ENCODE peak calls at places on chromosome 6, in four cellular contexts. One of them, this sample, is unnamed.

GRCh38 chr6:34036357-34037069 is 109.4 kb downstream of the GRM4 start:
- DNase-seq in AG04450: no peak
- DNase-seq in lung: no peak
- DNase-seq in left ventricle myocardium inferior: no peak
- DNase-seq in this sample: no peak

GRCh38 chr6:139080255-139080920 is 51.8 kb downstream of the ABRACL start:
- DNase-seq in AG04450: no peak
- DNase-seq in lung: no peak
- DNase-seq in left ventricle myocardium inferior: no peak
- DNase-seq in this sample: no peak

GRCh38 chr6:13375360-13375878 is 47.1 kb upstream of the TBC1D7 start:
- DNase-seq in AG04450: no peak
- DNase-seq in lung: no peak
- DNase-seq in left ventricle myocardium inferior: no peak
- DNase-seq in this sample: no peak

GRCh38 chr6:166946125-166946524 is 10.2 kb downstream of the RNASET2 start:
- DNase-seq in AG04450: no peak
- DNase-seq in lung: no peak
- DNase-seq in left ventricle myocardium inferior: no peak
- DNase-seq in this sample: no peak

GRCh38 chr6:303948-304558 is 11.8 kb downstream of the DUSP22 start:
- DNase-seq in AG04450: no peak
- DNase-seq in lung: no peak
- DNase-seq in left ventricle myocardium inferior: no peak
- DNase-seq in this sample: peak; percentile 81

GRCh38 chr6:27777614-27778355 is 134.4 kb downstream of the OR2B2 start:
- DNase-seq in AG04450: no peak
- DNase-seq in lung: no peak
- DNase-seq in left ventricle myocardium inferior: no peak
- DNase-seq in this sample: no peak

GRCh38 chr6:125245523-125246264 is 56.1 kb downstream of the HDDC2 start:
- DNase-seq in AG04450: no peak
- DNase-seq in lung: no peak
- DNase-seq in left ventricle myocardium inferior: no peak
- DNase-seq in this sample: no peak

GRCh38 chr6:113103618-113104390 is 753.3 kb upstream of the MARCKS start:
- DNase-seq in AG04450: peak; percentile 23
- DNase-seq in lung: no peak
- DNase-seq in left ventricle myocardium inferior: no peak
- DNase-seq in this sample: no peak

GRCh38 chr6:20340459-20340858 is 61.2 kb upstream of the E2F3 start:
- DNase-seq in AG04450: no peak
- DNase-seq in lung: no peak
- DNase-seq in left ventricle myocardium inferior: no peak
- DNase-seq in this sample: no peak

GRCh38 chr6:56849876-56850275 is 105.0 kb upstream of the BEND6 start:
- DNase-seq in AG04450: no peak
- DNase-seq in lung: no peak
- DNase-seq in left ventricle myocardium inferior: no peak
- DNase-seq in this sample: no peak

GRCh38 chr6:158697798-158698197 is 47.9 kb downstream of the SYTL3 start:
- DNase-seq in AG04450: no peak
- DNase-seq in lung: no peak
- DNase-seq in left ventricle myocardium inferior: no peak
- DNase-seq in this sample: peak; percentile 30

GRCh38 chr6:170448317-170448716 is 104.8 kb downstream of the PSMB1 start:
- DNase-seq in AG04450: no peak
- DNase-seq in lung: no peak
- DNase-seq in left ventricle myocardium inferior: no peak
- DNase-seq in this sample: peak; percentile 33

GRCh38 chr6:133768656-133769295 is 120.1 kb upstream of the TCF21 start:
- DNase-seq in AG04450: no peak
- DNase-seq in lung: no peak
- DNase-seq in left ventricle myocardium inferior: no peak
- DNase-seq in this sample: no peak

GRCh38 chr6:54053893-54054391 is 57.3 kb upstream of the MLIP start:
- DNase-seq in AG04450: peak; percentile 65
- DNase-seq in lung: peak; percentile 57
- DNase-seq in left ventricle myocardium inferior: no peak
- DNase-seq in this sample: no peak

GRCh38 chr6:137804647-137805046 is 62.4 kb upstream of the TNFAIP3 start:
- DNase-seq in AG04450: no peak
- DNase-seq in lung: no peak
- DNase-seq in left ventricle myocardium inferior: no peak
- DNase-seq in this sample: no peak

GRCh38 chr6:99613398-99613704 is 6.7 kb downstream of the PRDM13 start:
- DNase-seq in AG04450: no peak
- DNase-seq in lung: no peak
- DNase-seq in left ventricle myocardium inferior: no peak
- DNase-seq in this sample: peak; percentile 88
- TF ChIP-seq CTCF in AG04450: peak; percentile 51
- TF ChIP-seq CTCF in lung: no peak
- TF ChIP-seq CTCF in left ventricle myocardium inferior: peak; percentile 54
- TF ChIP-seq CTCF in this sample: peak; percentile 20

DNA sequence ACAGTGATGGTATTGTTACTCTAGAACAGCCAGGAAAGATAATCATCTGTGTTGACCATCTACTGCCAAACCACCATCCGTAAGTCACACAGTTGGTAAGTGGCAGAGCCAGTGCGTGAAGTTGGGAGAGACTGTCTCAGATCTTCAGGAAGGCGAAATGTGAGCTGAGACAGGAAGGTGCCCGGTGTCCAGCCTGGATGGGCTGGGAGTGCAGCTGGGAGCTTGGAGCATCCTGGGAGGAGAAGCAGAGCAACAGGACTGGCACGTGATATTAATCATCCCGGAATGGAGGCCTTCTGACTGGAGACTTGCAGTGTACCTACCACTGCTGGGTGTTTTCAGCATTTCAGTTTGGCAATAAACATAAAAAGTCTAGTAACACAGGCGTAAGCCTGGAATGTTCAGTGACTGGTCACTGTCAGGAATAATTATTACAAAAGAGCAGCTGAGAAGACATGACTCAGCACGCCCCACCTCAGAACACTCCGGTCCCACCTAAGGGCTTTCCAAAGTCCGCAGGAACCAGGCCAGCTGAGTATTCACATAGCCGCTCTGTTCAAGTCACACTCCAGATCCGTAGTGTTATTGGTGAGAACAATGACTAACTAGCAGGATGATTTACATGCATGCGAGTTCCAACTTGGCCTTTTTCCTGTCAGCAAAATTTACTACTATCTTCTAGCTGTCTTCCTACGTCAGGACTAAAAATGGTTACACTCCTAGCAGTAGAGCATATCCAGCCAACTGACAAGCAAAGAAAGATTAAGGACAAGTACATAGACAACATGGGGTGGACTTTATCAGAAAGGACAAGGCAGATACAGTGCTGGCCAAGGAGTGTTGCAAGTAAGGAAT is 45.1 kb upstream of the PNRC1 start:
- DNase-seq in AG04450: peak; percentile 86
- DNase-seq in lung: peak; percentile 83
- DNase-seq in left ventricle myocardium inferior: peak; percentile 78
- DNase-seq in this sample: no peak
- H3K4me3 ChIP-seq in AG04450: peak overlapping the region; percentile 8
- H3K4me3 ChIP-seq in lung: no peak overlapping the region
- H3K4me3 ChIP-seq in left ventricle myocardium inferior: peak overlapping the region; percentile 49
- H3K4me3 ChIP-seq in this sample: peak overlapping the region; percentile 38

DNA sequence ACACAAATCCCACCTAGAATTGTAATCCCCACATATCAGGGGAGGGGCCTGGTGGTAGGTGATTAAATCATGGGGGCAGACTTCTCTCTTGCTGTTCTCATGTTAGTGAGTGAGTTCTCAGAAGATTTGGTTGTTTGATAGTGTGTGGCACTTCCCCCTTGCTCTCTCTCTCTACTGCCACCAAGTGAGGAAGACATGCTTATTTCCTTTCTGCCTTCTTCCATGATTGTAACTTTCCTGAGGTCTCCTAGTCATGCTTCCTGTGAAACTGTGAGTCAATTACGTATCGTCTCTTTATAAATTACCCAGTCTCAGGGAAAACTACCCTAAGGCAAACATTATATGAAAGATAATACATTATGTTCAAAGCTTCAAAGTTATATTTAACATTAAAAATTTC is 1297.5 kb upstream of the CITED2 start:
- DNase-seq in AG04450: no peak
- DNase-seq in lung: no peak
- DNase-seq in left ventricle myocardium inferior: no peak
- DNase-seq in this sample: no peak
- TF ChIP-seq CTCF in AG04450: no peak
- TF ChIP-seq CTCF in lung: no peak
- TF ChIP-seq CTCF in left ventricle myocardium inferior: no peak
- TF ChIP-seq CTCF in this sample: no peak

GRCh38 chr6:163243691-163244505 is 170.6 kb upstream of the QKI start:
- DNase-seq in AG04450: no peak
- DNase-seq in lung: no peak
- DNase-seq in left ventricle myocardium inferior: no peak
- DNase-seq in this sample: no peak
- H3K4me3 ChIP-seq in AG04450: no peak overlapping the region
- H3K4me3 ChIP-seq in lung: no peak overlapping the region
- H3K4me3 ChIP-seq in left ventricle myocardium inferior: no peak overlapping the region
- H3K4me3 ChIP-seq in this sample: no peak overlapping the region

GRCh38 chr6:3162067-3162497 is 4.7 kb upstream of the TUBB2A start:
- DNase-seq in AG04450: no peak
- DNase-seq in lung: no peak
- DNase-seq in left ventricle myocardium inferior: no peak
- DNase-seq in this sample: no peak

GRCh38 chr6:3159805-3160781 is 2.7 kb upstream of the TUBB2A start:
- DNase-seq in AG04450: no peak
- DNase-seq in lung: no peak
- DNase-seq in left ventricle myocardium inferior: no peak
- DNase-seq in this sample: peak; percentile 79

GRCh38 chr6:3152689-3153088 is 4.7 kb downstream of the TUBB2A start:
- DNase-seq in AG04450: no peak
- DNase-seq in lung: no peak
- DNase-seq in left ventricle myocardium inferior: no peak
- DNase-seq in this sample: no peak

GRCh38 chr6:3162565-3163247 is 5.4 kb upstream of the TUBB2A start:
- DNase-seq in AG04450: no peak
- DNase-seq in lung: peak; percentile 61
- DNase-seq in left ventricle myocardium inferior: peak; percentile 70
- DNase-seq in this sample: peak; percentile 90

GRCh38 chr6:3157151-3157933 is at the start of gene TUBB2A:
- DNase-seq in AG04450: peak; percentile 38
- DNase-seq in lung: peak; percentile 87
- DNase-seq in left ventricle myocardium inferior: peak; percentile 85
- DNase-seq in this sample: peak; percentile 95
- TF ChIP-seq CTCF in AG04450: peak; percentile 35
- TF ChIP-seq CTCF in lung: no peak
- TF ChIP-seq CTCF in left ventricle myocardium inferior: peak; percentile 68
- TF ChIP-seq CTCF in this sample: peak; percentile 63